ENCODE peak calls at places on chromosomes 3 and 15, in six cellular contexts. E is NCI-H510A treated with DMSO at 0.1 percent for 48 hours, Y is left ventricle myocardium superior, D is posterior cingulate gyrus, S is choroid plexus epithelial cell, C is globus pallidus. N is an unnamed sample.

GRCh38 chr15:34318277-34319079 is 19.1 kb downstream of the SLC12A6 start:
- DNase-seq in E (peak), Y (peak), D (no peak), S (peak), C (peak), N (peak)

GRCh38 chr3:57937092-57937491 is 71.1 kb upstream of the FLNB start:
- DNase-seq in E (no peak), Y (no peak), D (no peak), S (no peak), C (no peak), N (no peak)

GRCh38 chr15:80168421-80168820 is 15.6 kb downstream of the FAH start:
- DNase-seq in E (no peak), Y (no peak), D (no peak), S (no peak), C (no peak), N (no peak)

GRCh38 chr15:80864666-80865065 is 85.5 kb downstream of the CEMIP start:
- DNase-seq in E (no peak), Y (no peak), D (no peak), S (no peak), C (no peak), N (no peak)

GRCh38 chr15:98651581-98652220 is 3.4 kb downstream of the IGF1R start:
- DNase-seq in E (no peak), Y (no peak), D (no peak), S (peak), C (no peak), N (no peak)

GRCh38 chr3:6524479-6524878 is 336.4 kb upstream of the GRM7 start:
- DNase-seq in E (no peak), Y (no peak), D (no peak), S (no peak), C (no peak), N (no peak)

GRCh38 chr3:99579246-99579645 is 59.1 kb upstream of the COL8A1 start:
- DNase-seq in E (no peak), Y (no peak), D (no peak), S (peak), C (no peak), N (no peak)

GRCh38 chr3:115658032-115658336 is 34.7 kb downstream of the GAP43 start:
- DNase-seq in E (no peak), Y (no peak), D (no peak), S (peak), C (no peak), N (no peak)

GRCh38 chr3:147008458-147008857 is 397.9 kb downstream of the ZIC4 start:
- DNase-seq in E (no peak), Y (no peak), D (no peak), S (no peak), C (no peak), N (no peak)

GRCh38 chr3:86563358-86563970 is 427.5 kb downstream of the VGLL3 start:
- DNase-seq in E (peak), Y (no peak), D (no peak), S (peak), C (peak), N (no peak)

GRCh38 chr3:46078712-46079400 is 51.6 kb upstream of the XCR1 start:
- DNase-seq in E (peak), Y (peak), D (peak), S (peak), C (peak), N (peak)

GRCh38 chr15:41853191-41853590 is 14.5 kb downstream of the PLA2G4B start:
- DNase-seq in E (no peak), Y (no peak), D (no peak), S (no peak), C (no peak), N (no peak)

GRCh38 chr3:147843331-147843730 is 434.2 kb downstream of the ZIC1 start:
- DNase-seq in E (no peak), Y (no peak), D (no peak), S (no peak), C (no peak), N (no peak)

GRCh38 chr3:137809523-137809922 is 45.4 kb downstream of the SOX14 start:
- DNase-seq in E (no peak), Y (no peak), D (no peak), S (no peak), C (no peak), N (no peak)

GRCh38 chr3:37984051-37984450 is 6.5 kb upstream of the VILL start:
- DNase-seq in E (no peak), Y (no peak), D (no peak), S (no peak), C (no peak), N (no peak)

GRCh38 chr15:72827216-72827615 is 43.7 kb upstream of the ADPGK start:
- DNase-seq in E (no peak), Y (no peak), D (no peak), S (no peak), C (no peak), N (no peak)

N was measured in left cardiac atrium.